ENCODE peak calls at places on chromosomes 13 and 19, in five cellular contexts. J is stimulated activated CD4-positive, alpha-beta T cell treated with anti-CD3 and anti-CD28 coated beads, Interleukin-2, amount 100 ng/mL, for 48 hours; X is pancreas; F is OCI-LY7; S is body of pancreas. Q is an unnamed sample.

GRCh38 chr13:48178126-48178525 is 54.9 kb upstream of the ITM2B start:
- DNase-seq in J (no peak), X (no peak), F (no peak), S (no peak), Q (no peak)

GRCh38 chr13:93411281-93411680 is 184.7 kb downstream of the GPC6 start:
- DNase-seq in J (no peak), X (no peak), F (no peak), S (no peak), Q (no peak)

GRCh38 chr13:23453132-23453531 is 19.6 kb upstream of the SACS start:
- DNase-seq in J (no peak), X (no peak), F (no peak), S (no peak), Q (no peak)

GRCh38 chr13:113288880-113289279 is 8.2 kb upstream of the LAMP1 start:
- DNase-seq in J (no peak), X (no peak), F (no peak), S (no peak), Q (no peak)

GRCh38 chr13:98761126-98761978 is 8.9 kb upstream of the SLC15A1 start:
- DNase-seq in J (no peak), X (no peak), F (no peak), S (no peak), Q (no peak)

GRCh38 chr19:44626067-44626624 is 12.8 kb downstream of the IGSF23 start:
- DNase-seq in J (no peak), X (no peak), F (no peak), S (peak), Q (peak)

GRCh38 chr19:38239816-38240215 is 15.8 kb upstream of the DPF1 start:
- DNase-seq in J (no peak), X (no peak), F (no peak), S (no peak), Q (no peak)

GRCh38 chr13:106088094-106088493 is 447.4 kb downstream of the EFNB2 start:
- DNase-seq in J (no peak), X (no peak), F (no peak), S (no peak), Q (no peak)

GRCh38 chr13:26599403-26599802 is 41.9 kb downstream of the WASF3 start:
- DNase-seq in J (no peak), X (no peak), F (no peak), S (no peak), Q (no peak)

GRCh38 chr19:1411255-1412191 is 4.1 kb downstream of the DAZAP1 start:
- DNase-seq in J (no peak), X (no peak), F (no peak), S (no peak), Q (no peak)

GRCh38 chr13:39970177-39970846 is 314.9 kb downstream of the COG6 start:
- DNase-seq in J (no peak), X (no peak), F (no peak), S (no peak), Q (no peak)

GRCh38 chr19:46022431-46023310 is at the start of gene PGLYRP1:
- DNase-seq in J (no peak), X (no peak), F (no peak), S (no peak), Q (no peak)

GRCh38 chr19:13153627-13154240 is 3.5 kb downstream of the IER2 start:
- DNase-seq in J (no peak), X (peak), F (peak), S (peak), Q (no peak)

GRCh38 chr19:41939861-41940442 is 11.7 kb upstream of the ERFL start:
- DNase-seq in J (no peak), X (peak), F (peak), S (no peak), Q (peak)

GRCh38 chr19:47762615-47763308 is 15.7 kb upstream of the SELENOW start:
- DNase-seq in J (no peak), X (no peak), F (no peak), S (no peak), Q (no peak)

GRCh38 chr19:11041194-11041593 is 48.1 kb upstream of the LDLR start:
- DNase-seq in J (no peak), X (no peak), F (no peak), S (no peak), Q (no peak)

GRCh38 chr19:19304186-19304975 is 15.9 kb downstream of the SUGP1 start:
- DNase-seq in J (no peak), X (no peak), F (no peak), S (no peak), Q (no peak)

GRCh38 chr13:89969996-89970709 is 1377.3 kb upstream of the MIR17HG start:
- DNase-seq in J (no peak), X (no peak), F (no peak), S (no peak), Q (no peak)

GRCh38 chr13:112890316-112891131 is 78.5 kb upstream of the MCF2L start:
- DNase-seq in J (no peak), X (peak), F (no peak), S (no peak), Q (no peak)

GRCh38 chr19:3004522-3004921 is 24.6 kb downstream of the TLE2 start:
- DNase-seq in J (no peak), X (no peak), F (no peak), S (no peak), Q (no peak)

GRCh38 chr13:92804926-92805325 is 421.7 kb upstream of the GPC6 start:
- DNase-seq in J (no peak), X (no peak), F (no peak), S (no peak), Q (no peak)

GRCh38 chr19:50203281-50204080 is at the start of gene MYH14:
- DNase-seq in J (no peak), X (peak), F (no peak), S (peak), Q (peak)

GRCh38 chr19:8451885-8452284 is 7.1 kb downstream of the HNRNPM start:
- DNase-seq in J (no peak), X (no peak), F (no peak), S (no peak), Q (peak)

GRCh38 chr19:39778763-39779162 is at the start of gene LEUTX:
- DNase-seq in J (peak), X (no peak), F (no peak), S (no peak), Q (no peak)

GRCh38 chr19:44643605-44644390 is at the start of gene PVR:
- DNase-seq in J (peak), X (peak), F (no peak), S (peak), Q (peak)

GRCh38 chr13:48661112-48661511 is 7.4 kb downstream of the CYSLTR2 start:
- DNase-seq in J (no peak), X (no peak), F (no peak), S (no peak), Q (no peak)

GRCh38 chr19:6556480-6556879 is 25.7 kb downstream of the TNFSF9 start:
- DNase-seq in J (no peak), X (no peak), F (no peak), S (no peak), Q (no peak)

GRCh38 chr13:26557393-26558073 is at the start of gene WASF3:
- DNase-seq in J (peak), X (peak), F (peak), S (peak), Q (peak)

GRCh38 chr19:13277104-13277809 is 127.0 kb downstream of the IER2 start:
- DNase-seq in J (peak), X (no peak), F (peak), S (peak), Q (peak)

GRCh38 chr19:49615861-49616260 is 24.1 kb downstream of the RRAS start:
- DNase-seq in J (no peak), X (no peak), F (no peak), S (no peak), Q (no peak)